ENCODE peak calls at places on chromosome 3, in eight cellular contexts. One of them, this sample, is unnamed.

GRCh38 chr3:126257984-126258383 is 77.6 kb upstream of the ALDH1L1 start:
- DNase-seq in left ventricle myocardium inferior: no peak
- DNase-seq in astrocyte of the cerebellum: no peak
- DNase-seq in AG20443: no peak
- DNase-seq in IMR-90: no peak
- DNase-seq in neural crest cell: no peak
- DNase-seq in stimulated activated CD4-positive, alpha-beta T cell treated with anti-CD3 and anti-CD28 coated beads, Interleukin-1b, Interleukin-23, amount 100 ng/mL, for 24 hours: no peak
- DNase-seq in mesendoderm: no peak
- DNase-seq in this sample: no peak

GRCh38 chr3:9208713-9209112 is 40.7 kb downstream of the SRGAP3 start:
- DNase-seq in left ventricle myocardium inferior: no peak
- DNase-seq in astrocyte of the cerebellum: no peak
- DNase-seq in AG20443: no peak
- DNase-seq in IMR-90: no peak
- DNase-seq in neural crest cell: no peak
- DNase-seq in stimulated activated CD4-positive, alpha-beta T cell treated with anti-CD3 and anti-CD28 coated beads, Interleukin-1b, Interleukin-23, amount 100 ng/mL, for 24 hours: no peak
- DNase-seq in mesendoderm: no peak
- DNase-seq in this sample: no peak

GRCh38 chr3:42366550-42366949 is 43.9 kb downstream of the LYZL4 start:
- DNase-seq in left ventricle myocardium inferior: no peak
- DNase-seq in astrocyte of the cerebellum: no peak
- DNase-seq in AG20443: no peak
- DNase-seq in IMR-90: no peak
- DNase-seq in neural crest cell: no peak
- DNase-seq in stimulated activated CD4-positive, alpha-beta T cell treated with anti-CD3 and anti-CD28 coated beads, Interleukin-1b, Interleukin-23, amount 100 ng/mL, for 24 hours: no peak
- DNase-seq in mesendoderm: peak
- DNase-seq in this sample: no peak

GRCh38 chr3:120561251-120562045 is 34.7 kb upstream of the NDUFB4 start:
- DNase-seq in left ventricle myocardium inferior: peak
- DNase-seq in astrocyte of the cerebellum: peak
- DNase-seq in AG20443: peak
- DNase-seq in IMR-90: peak
- DNase-seq in neural crest cell: peak
- DNase-seq in stimulated activated CD4-positive, alpha-beta T cell treated with anti-CD3 and anti-CD28 coated beads, Interleukin-1b, Interleukin-23, amount 100 ng/mL, for 24 hours: peak
- DNase-seq in mesendoderm: peak
- DNase-seq in this sample: peak

GRCh38 chr3:54954019-54954418 is 26.2 kb upstream of the LRTM1 start:
- DNase-seq in left ventricle myocardium inferior: no peak
- DNase-seq in astrocyte of the cerebellum: peak
- DNase-seq in AG20443: peak
- DNase-seq in IMR-90: peak
- DNase-seq in neural crest cell: no peak
- DNase-seq in stimulated activated CD4-positive, alpha-beta T cell treated with anti-CD3 and anti-CD28 coated beads, Interleukin-1b, Interleukin-23, amount 100 ng/mL, for 24 hours: no peak
- DNase-seq in mesendoderm: peak
- DNase-seq in this sample: no peak

GRCh38 chr3:27591321-27591711 is 107.1 kb upstream of the SLC4A7 start:
- DNase-seq in left ventricle myocardium inferior: no peak
- DNase-seq in astrocyte of the cerebellum: no peak
- DNase-seq in AG20443: no peak
- DNase-seq in IMR-90: peak
- DNase-seq in neural crest cell: no peak
- DNase-seq in stimulated activated CD4-positive, alpha-beta T cell treated with anti-CD3 and anti-CD28 coated beads, Interleukin-1b, Interleukin-23, amount 100 ng/mL, for 24 hours: no peak
- DNase-seq in mesendoderm: no peak
- DNase-seq in this sample: no peak

GRCh38 chr3:41362638-41363559 is 163.6 kb downstream of the CTNNB1 start:
- DNase-seq in left ventricle myocardium inferior: no peak
- DNase-seq in astrocyte of the cerebellum: no peak
- DNase-seq in AG20443: peak
- DNase-seq in IMR-90: no peak
- DNase-seq in neural crest cell: peak
- DNase-seq in stimulated activated CD4-positive, alpha-beta T cell treated with anti-CD3 and anti-CD28 coated beads, Interleukin-1b, Interleukin-23, amount 100 ng/mL, for 24 hours: no peak
- DNase-seq in mesendoderm: peak
- DNase-seq in this sample: no peak

GRCh38 chr3:72474775-72475174 is 373.5 kb downstream of the SHQ1 start:
- DNase-seq in left ventricle myocardium inferior: no peak
- DNase-seq in astrocyte of the cerebellum: no peak
- DNase-seq in AG20443: no peak
- DNase-seq in IMR-90: no peak
- DNase-seq in neural crest cell: no peak
- DNase-seq in stimulated activated CD4-positive, alpha-beta T cell treated with anti-CD3 and anti-CD28 coated beads, Interleukin-1b, Interleukin-23, amount 100 ng/mL, for 24 hours: no peak
- DNase-seq in mesendoderm: no peak
- DNase-seq in this sample: no peak

GRCh38 chr3:21621396-21621695 is 129.7 kb downstream of the ZNF385D start:
- DNase-seq in left ventricle myocardium inferior: no peak
- DNase-seq in astrocyte of the cerebellum: no peak
- DNase-seq in AG20443: peak
- DNase-seq in IMR-90: peak
- DNase-seq in neural crest cell: no peak
- DNase-seq in stimulated activated CD4-positive, alpha-beta T cell treated with anti-CD3 and anti-CD28 coated beads, Interleukin-1b, Interleukin-23, amount 100 ng/mL, for 24 hours: no peak
- DNase-seq in mesendoderm: peak
- DNase-seq in this sample: no peak

GRCh38 chr3:177905895-177906511 is 630.2 kb upstream of the KCNMB2 start:
- DNase-seq in left ventricle myocardium inferior: no peak
- DNase-seq in astrocyte of the cerebellum: peak
- DNase-seq in AG20443: peak
- DNase-seq in IMR-90: peak
- DNase-seq in neural crest cell: no peak
- DNase-seq in stimulated activated CD4-positive, alpha-beta T cell treated with anti-CD3 and anti-CD28 coated beads, Interleukin-1b, Interleukin-23, amount 100 ng/mL, for 24 hours: no peak
- DNase-seq in mesendoderm: peak
- DNase-seq in this sample: no peak

GRCh38 chr3:170738756-170739155 is 131.2 kb downstream of the RPL22L1 start:
- DNase-seq in left ventricle myocardium inferior: no peak
- DNase-seq in astrocyte of the cerebellum: no peak
- DNase-seq in AG20443: no peak
- DNase-seq in IMR-90: no peak
- DNase-seq in neural crest cell: no peak
- DNase-seq in stimulated activated CD4-positive, alpha-beta T cell treated with anti-CD3 and anti-CD28 coated beads, Interleukin-1b, Interleukin-23, amount 100 ng/mL, for 24 hours: no peak
- DNase-seq in mesendoderm: no peak
- DNase-seq in this sample: no peak

GRCh38 chr3:33491697-33492096 is 51.5 kb upstream of the UBP1 start:
- DNase-seq in left ventricle myocardium inferior: no peak
- DNase-seq in astrocyte of the cerebellum: no peak
- DNase-seq in AG20443: no peak
- DNase-seq in IMR-90: no peak
- DNase-seq in neural crest cell: no peak
- DNase-seq in stimulated activated CD4-positive, alpha-beta T cell treated with anti-CD3 and anti-CD28 coated beads, Interleukin-1b, Interleukin-23, amount 100 ng/mL, for 24 hours: no peak
- DNase-seq in mesendoderm: no peak
- DNase-seq in this sample: no peak

GRCh38 chr3:57228734-57229505 is 1.4 kb downstream of the APPL1 start:
- DNase-seq in left ventricle myocardium inferior: no peak
- DNase-seq in astrocyte of the cerebellum: no peak
- DNase-seq in AG20443: peak
- DNase-seq in IMR-90: peak
- DNase-seq in neural crest cell: no peak
- DNase-seq in stimulated activated CD4-positive, alpha-beta T cell treated with anti-CD3 and anti-CD28 coated beads, Interleukin-1b, Interleukin-23, amount 100 ng/mL, for 24 hours: no peak
- DNase-seq in mesendoderm: no peak
- DNase-seq in this sample: no peak

GRCh38 chr3:63251499-63251898 is 26.6 kb upstream of the SYNPR start:
- DNase-seq in left ventricle myocardium inferior: no peak
- DNase-seq in astrocyte of the cerebellum: no peak
- DNase-seq in AG20443: no peak
- DNase-seq in IMR-90: no peak
- DNase-seq in neural crest cell: no peak
- DNase-seq in stimulated activated CD4-positive, alpha-beta T cell treated with anti-CD3 and anti-CD28 coated beads, Interleukin-1b, Interleukin-23, amount 100 ng/mL, for 24 hours: no peak
- DNase-seq in mesendoderm: peak
- DNase-seq in this sample: no peak

GRCh38 chr3:122560680-122561079 is 3.4 kb downstream of the PARP9 start:
- DNase-seq in left ventricle myocardium inferior: no peak
- DNase-seq in astrocyte of the cerebellum: peak
- DNase-seq in AG20443: peak
- DNase-seq in IMR-90: peak
- DNase-seq in neural crest cell: peak
- DNase-seq in stimulated activated CD4-positive, alpha-beta T cell treated with anti-CD3 and anti-CD28 coated beads, Interleukin-1b, Interleukin-23, amount 100 ng/mL, for 24 hours: peak
- DNase-seq in mesendoderm: peak
- DNase-seq in this sample: peak

GRCh38 chr3:128011140-128011539 is 41.1 kb upstream of the SEC61A1 start:
- DNase-seq in left ventricle myocardium inferior: no peak
- DNase-seq in astrocyte of the cerebellum: no peak
- DNase-seq in AG20443: peak
- DNase-seq in IMR-90: peak
- DNase-seq in neural crest cell: peak
- DNase-seq in stimulated activated CD4-positive, alpha-beta T cell treated with anti-CD3 and anti-CD28 coated beads, Interleukin-1b, Interleukin-23, amount 100 ng/mL, for 24 hours: no peak
- DNase-seq in mesendoderm: peak
- DNase-seq in this sample: peak

GRCh38 chr3:127456471-127457093 is 134.0 kb downstream of the TPRA1 start:
- DNase-seq in left ventricle myocardium inferior: no peak
- DNase-seq in astrocyte of the cerebellum: no peak
- DNase-seq in AG20443: peak
- DNase-seq in IMR-90: peak
- DNase-seq in neural crest cell: no peak
- DNase-seq in stimulated activated CD4-positive, alpha-beta T cell treated with anti-CD3 and anti-CD28 coated beads, Interleukin-1b, Interleukin-23, amount 100 ng/mL, for 24 hours: no peak
- DNase-seq in mesendoderm: peak
- DNase-seq in this sample: peak

GRCh38 chr3:64354221-64354620 is 129.0 kb upstream of the PRICKLE2 start:
- DNase-seq in left ventricle myocardium inferior: no peak
- DNase-seq in astrocyte of the cerebellum: no peak
- DNase-seq in AG20443: no peak
- DNase-seq in IMR-90: peak
- DNase-seq in neural crest cell: no peak
- DNase-seq in stimulated activated CD4-positive, alpha-beta T cell treated with anti-CD3 and anti-CD28 coated beads, Interleukin-1b, Interleukin-23, amount 100 ng/mL, for 24 hours: no peak
- DNase-seq in mesendoderm: no peak
- DNase-seq in this sample: no peak

GRCh38 chr3:149663966-149664365 is 6.1 kb upstream of the WWTR1 start:
- DNase-seq in left ventricle myocardium inferior: no peak
- DNase-seq in astrocyte of the cerebellum: no peak
- DNase-seq in AG20443: no peak
- DNase-seq in IMR-90: no peak
- DNase-seq in neural crest cell: no peak
- DNase-seq in stimulated activated CD4-positive, alpha-beta T cell treated with anti-CD3 and anti-CD28 coated beads, Interleukin-1b, Interleukin-23, amount 100 ng/mL, for 24 hours: no peak
- DNase-seq in mesendoderm: peak
- DNase-seq in this sample: no peak

GRCh38 chr3:66452247-66453040 is 48.4 kb downstream of the LRIG1 start:
- DNase-seq in left ventricle myocardium inferior: peak
- DNase-seq in astrocyte of the cerebellum: no peak
- DNase-seq in AG20443: no peak
- DNase-seq in IMR-90: no peak
- DNase-seq in neural crest cell: no peak
- DNase-seq in stimulated activated CD4-positive, alpha-beta T cell treated with anti-CD3 and anti-CD28 coated beads, Interleukin-1b, Interleukin-23, amount 100 ng/mL, for 24 hours: no peak
- DNase-seq in mesendoderm: peak
- DNase-seq in this sample: peak

GRCh38 chr3:42654331-42655201 is 1.1 kb downstream of the ZBTB47 start:
- DNase-seq in left ventricle myocardium inferior: peak
- DNase-seq in astrocyte of the cerebellum: no peak
- DNase-seq in AG20443: peak
- DNase-seq in IMR-90: peak
- DNase-seq in neural crest cell: peak
- DNase-seq in stimulated activated CD4-positive, alpha-beta T cell treated with anti-CD3 and anti-CD28 coated beads, Interleukin-1b, Interleukin-23, amount 100 ng/mL, for 24 hours: no peak
- DNase-seq in mesendoderm: peak
- DNase-seq in this sample: no peak

GRCh38 chr3:51974963-51975856 is at the start of gene ABHD14A:
- DNase-seq in left ventricle myocardium inferior: peak
- DNase-seq in astrocyte of the cerebellum: no peak
- DNase-seq in AG20443: peak
- DNase-seq in IMR-90: peak
- DNase-seq in neural crest cell: no peak
- DNase-seq in stimulated activated CD4-positive, alpha-beta T cell treated with anti-CD3 and anti-CD28 coated beads, Interleukin-1b, Interleukin-23, amount 100 ng/mL, for 24 hours: peak
- DNase-seq in mesendoderm: peak
- DNase-seq in this sample: no peak